ENCODE peak calls at places on chromosomes 11 and 22, in ten cellular contexts. U, R, N, L, Z, A, V, S, P and Q are unnamed samples.

GRCh38 chr11:72578541-72578940 is 95.7 kb downstream of the PDE2A start:
- DNase-seq in U (no peak), R (no peak), N (no peak), L (no peak), Z (peak; percentile 7), A (no peak), V (no peak), S (peak; percentile 27), P (no peak), Q (no peak)

GRCh38 chr11:72719144-72719543 is 33.1 kb downstream of the ARAP1 start:
- DNase-seq in U (no peak), R (no peak), N (no peak), L (no peak), Z (peak; percentile 71), A (peak; percentile 31), V (no peak), S (no peak), P (peak; percentile 51), Q (no peak)

GRCh38 chr11:94131363-94132115 is 2.9 kb downstream of the PANX1 start:
- DNase-seq in U (no peak), R (no peak), N (peak; percentile 53), L (no peak), Z (no peak), A (peak; percentile 50), V (peak; percentile 56), S (no peak), P (peak; percentile 56), Q (no peak)

GRCh38 chr11:81963018-81963417 is 770.6 kb downstream of the FAM181B start:
- DNase-seq in U (no peak), R (no peak), N (no peak), L (peak; percentile 35), Z (no peak), A (no peak), V (no peak), S (no peak), P (peak; percentile 3), Q (no peak)

GRCh38 chr11:12006552-12007229 is 1.7 kb downstream of the DKK3 start:
- DNase-seq in U (no peak), R (no peak), N (no peak), L (no peak), Z (no peak), A (no peak), V (no peak), S (no peak), P (no peak), Q (no peak)

GRCh38 chr11:12083380-12083779 is 27.0 kb upstream of the MICAL2 start:
- DNase-seq in U (no peak), R (no peak), N (no peak), L (no peak), Z (no peak), A (no peak), V (no peak), S (peak; percentile 17), P (no peak), Q (peak; percentile 15)

GRCh38 chr22:47340851-47341436 is 578.5 kb downstream of the TBC1D22A start:
- DNase-seq in U (no peak), R (no peak), N (no peak), L (no peak), Z (no peak), A (no peak), V (no peak), S (no peak), P (no peak), Q (no peak)

GRCh38 chr22:44351685-44352377 is 39.1 kb upstream of the SHISAL1 start:
- DNase-seq in U (no peak), R (peak; percentile 19), N (no peak), L (peak; percentile 69), Z (no peak), A (peak; percentile 95), V (peak; percentile 92), S (no peak), P (peak; percentile 94), Q (peak; percentile 47)

GRCh38 chr22:41038732-41039131 is 53.7 kb upstream of the EP300 start:
- DNase-seq in U (no peak), R (no peak), N (no peak), L (no peak), Z (no peak), A (no peak), V (no peak), S (no peak), P (no peak), Q (no peak)

GRCh38 chr11:134789104-134789503 is 377.1 kb upstream of the B3GAT1 start:
- DNase-seq in U (no peak), R (no peak), N (no peak), L (no peak), Z (no peak), A (no peak), V (no peak), S (no peak), P (no peak), Q (no peak)

GRCh38 chr11:134785059-134785458 is 373.0 kb upstream of the B3GAT1 start:
- DNase-seq in U (no peak), R (no peak), N (no peak), L (no peak), Z (no peak), A (no peak), V (no peak), S (no peak), P (no peak), Q (no peak)

GRCh38 chr11:134784525-134784924 is 372.5 kb upstream of the B3GAT1 start:
- DNase-seq in U (no peak), R (no peak), N (no peak), L (no peak), Z (no peak), A (no peak), V (no peak), S (no peak), P (no peak), Q (no peak)

GRCh38 chr11:134785660-134786284 is 373.7 kb upstream of the B3GAT1 start:
- DNase-seq in U (no peak), R (no peak), N (no peak), L (no peak), Z (no peak), A (no peak), V (no peak), S (no peak), P (no peak), Q (no peak)

GRCh38 chr11:134786636-134787035 is 374.6 kb upstream of the B3GAT1 start:
- DNase-seq in U (no peak), R (no peak), N (no peak), L (no peak), Z (no peak), A (no peak), V (no peak), S (no peak), P (no peak), Q (no peak)
- H3K27me3 ChIP-seq in U (no peaks in the 10 kb centered on the region), R (no peaks in the 10 kb centered on the region), N (no peaks in the 10 kb centered on the region), L (no peaks in the 10 kb centered on the region), Z (no peaks in the 10 kb centered on the region), A (no peaks in the 10 kb centered on the region), V (no peaks in the 10 kb centered on the region), S (peaks cover 5% of the 10 kb centered on the region), P (no peaks in the 10 kb centered on the region), Q (peaks cover 14% of the 10 kb centered on the region)

DNA sequence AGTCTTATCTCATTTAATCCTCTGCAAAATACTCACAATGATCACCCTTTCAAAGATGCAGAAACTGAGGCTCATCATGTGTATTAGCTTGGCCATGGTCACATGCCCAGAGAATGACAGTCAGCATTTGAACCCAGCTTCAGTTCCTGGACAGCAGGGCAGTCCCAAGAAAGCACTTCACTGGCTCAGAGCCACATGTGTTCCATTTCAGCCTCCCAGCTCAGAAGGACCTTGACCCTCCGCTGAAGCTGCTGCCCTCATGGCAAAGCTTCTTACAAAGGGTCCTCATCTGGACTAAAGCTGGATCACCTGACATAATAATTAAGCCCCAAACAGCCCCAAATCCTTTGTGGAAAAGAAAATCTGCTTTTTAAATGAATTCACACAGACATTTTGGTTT is 37.0 kb downstream of the TENM4 start:
- DNase-seq in U (no peak), R (no peak), N (no peak), L (no peak), Z (no peak), A (no peak), V (no peak), S (no peak), P (no peak), Q (no peak)
- TF ChIP-seq CTCF in U (no peak), R (no peak), N (no peak), L (no peak), Z (no peak), A (no peak), V (no peak), S (no peak), P (no peak), Q (no peak)

DNA sequence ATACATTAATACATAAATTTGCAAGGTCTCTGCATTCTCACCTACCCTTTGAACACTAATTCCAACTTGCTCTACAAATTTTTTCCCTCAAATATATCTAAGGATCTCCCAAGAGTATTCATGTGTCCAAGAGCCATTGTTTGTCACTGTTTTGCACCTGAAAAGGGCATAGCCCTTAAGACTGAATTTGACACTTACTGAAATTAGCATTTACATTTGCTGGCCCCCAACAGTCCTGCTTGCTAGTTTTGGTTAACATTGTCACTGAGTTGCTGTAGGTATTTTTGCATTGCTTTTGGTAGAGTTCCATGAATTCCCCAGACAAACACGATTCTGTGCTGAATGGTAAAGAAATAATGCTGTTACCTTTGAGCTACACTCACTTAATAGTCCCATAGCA is 57.3 kb downstream of the KCNA4 start:
- DNase-seq in U (no peak), R (no peak), N (no peak), L (no peak), Z (no peak), A (no peak), V (no peak), S (no peak), P (no peak), Q (no peak)
- H3K4me3 ChIP-seq in U (no peak overlapping the region), R (no peak overlapping the region), N (no peak overlapping the region), L (no peak overlapping the region), Z (no peak overlapping the region), A (no peak overlapping the region), V (no peak overlapping the region), S (no peak overlapping the region), P (no peak overlapping the region), Q (no peak overlapping the region)

GRCh38 chr11:112962854-112963367 is 1.7 kb downstream of the NCAM1 start:
- DNase-seq in U (no peak), R (no peak), N (no peak), L (peak; percentile 65), Z (peak; percentile 74), A (no peak), V (no peak), S (peak; percentile 63), P (peak; percentile 34), Q (peak; percentile 91)

GRCh38 chr11:112958670-112959069 is 2.5 kb upstream of the NCAM1 start:
- DNase-seq in U (no peak), R (no peak), N (no peak), L (no peak), Z (no peak), A (no peak), V (peak; percentile 21), S (no peak), P (peak; percentile 55), Q (no peak)

GRCh38 chr11:112963368-112963955 is 2.2 kb downstream of the NCAM1 start:
- DNase-seq in U (no peak), R (no peak), N (no peak), L (peak; percentile 12), Z (peak; percentile 47), A (no peak), V (no peak), S (no peak), P (no peak), Q (no peak)

GRCh38 chr11:112961146-112961668 is at the start of gene NCAM1:
- DNase-seq in U (no peak), R (no peak), N (peak; percentile 12), L (peak; percentile 96), Z (peak; percentile 78), A (peak; percentile 23), V (peak; percentile 61), S (peak; percentile 59), P (peak; percentile 84), Q (peak; percentile 98)

GRCh38 chr11:112961751-112962747 is 829 bp downstream of the NCAM1 start:
- DNase-seq in U (no peak), R (no peak), N (no peak), L (peak; percentile 52), Z (peak; percentile 50), A (no peak), V (no peak), S (no peak), P (no peak), Q (peak; percentile 64)
- H3K27me3 ChIP-seq in U (peaks cover 17% of the 10 kb centered on the region), R (peaks cover 59% of the 10 kb centered on the region), N (peaks cover 59% of the 10 kb centered on the region), L (peaks cover 35% of the 10 kb centered on the region), Z (peaks cover 68% of the 10 kb centered on the region), A (peaks cover 32% of the 10 kb centered on the region), V (peaks cover 42% of the 10 kb centered on the region), S (peaks cover 84% of the 10 kb centered on the region), P (peaks cover 11% of the 10 kb centered on the region), Q (no peaks in the 10 kb centered on the region)